ENCODE peak calls at places on chromosomes 12 and 14, in nine cellular contexts. One of them, this sample, is unnamed.

GRCh38 chr12:132078190-132078589 is 65.9 kb downstream of the DDX51 start:
- DNase-seq in spleen: no peak
- DNase-seq in NCI-H524 treated with DMSO at 0.1 percent for 48 hours: no peak
- DNase-seq in stimulated activated CD8-positive, alpha-beta memory T cell treated with anti-CD3 and anti-CD28 coated beads, Interleukin-2, amount 100 ng/mL, for 1 hour: no peak
- DNase-seq in H4: no peak
- DNase-seq in COR-L47: no peak
- DNase-seq in IMR-90: peak
- DNase-seq in hippocampal formation: no peak
- DNase-seq in left cardiac atrium: peak
- DNase-seq in this sample: no peak

GRCh38 chr14:104250175-104250574 is 111.8 kb downstream of the KIF26A start:
- DNase-seq in spleen: no peak
- DNase-seq in NCI-H524 treated with DMSO at 0.1 percent for 48 hours: no peak
- DNase-seq in stimulated activated CD8-positive, alpha-beta memory T cell treated with anti-CD3 and anti-CD28 coated beads, Interleukin-2, amount 100 ng/mL, for 1 hour: no peak
- DNase-seq in H4: no peak
- DNase-seq in COR-L47: no peak
- DNase-seq in IMR-90: no peak
- DNase-seq in hippocampal formation: no peak
- DNase-seq in left cardiac atrium: no peak
- DNase-seq in this sample: no peak

GRCh38 chr12:75891072-75891471 is 140.5 kb downstream of the PHLDA1 start:
- DNase-seq in spleen: no peak
- DNase-seq in NCI-H524 treated with DMSO at 0.1 percent for 48 hours: no peak
- DNase-seq in stimulated activated CD8-positive, alpha-beta memory T cell treated with anti-CD3 and anti-CD28 coated beads, Interleukin-2, amount 100 ng/mL, for 1 hour: no peak
- DNase-seq in H4: no peak
- DNase-seq in COR-L47: no peak
- DNase-seq in IMR-90: no peak
- DNase-seq in hippocampal formation: no peak
- DNase-seq in left cardiac atrium: no peak
- DNase-seq in this sample: no peak

GRCh38 chr14:61140872-61141271 is 140.3 kb downstream of the TMEM30B start:
- DNase-seq in spleen: no peak
- DNase-seq in NCI-H524 treated with DMSO at 0.1 percent for 48 hours: no peak
- DNase-seq in stimulated activated CD8-positive, alpha-beta memory T cell treated with anti-CD3 and anti-CD28 coated beads, Interleukin-2, amount 100 ng/mL, for 1 hour: no peak
- DNase-seq in H4: peak
- DNase-seq in COR-L47: no peak
- DNase-seq in IMR-90: peak
- DNase-seq in hippocampal formation: no peak
- DNase-seq in left cardiac atrium: no peak
- DNase-seq in this sample: no peak

GRCh38 chr12:88782357-88782756 is 202.1 kb upstream of the KITLG start:
- DNase-seq in spleen: no peak
- DNase-seq in NCI-H524 treated with DMSO at 0.1 percent for 48 hours: no peak
- DNase-seq in stimulated activated CD8-positive, alpha-beta memory T cell treated with anti-CD3 and anti-CD28 coated beads, Interleukin-2, amount 100 ng/mL, for 1 hour: no peak
- DNase-seq in H4: no peak
- DNase-seq in COR-L47: no peak
- DNase-seq in IMR-90: peak
- DNase-seq in hippocampal formation: no peak
- DNase-seq in left cardiac atrium: no peak
- DNase-seq in this sample: no peak

GRCh38 chr14:99936738-99937474 is 128.3 kb upstream of the EVL start:
- DNase-seq in spleen: no peak
- DNase-seq in NCI-H524 treated with DMSO at 0.1 percent for 48 hours: no peak
- DNase-seq in stimulated activated CD8-positive, alpha-beta memory T cell treated with anti-CD3 and anti-CD28 coated beads, Interleukin-2, amount 100 ng/mL, for 1 hour: no peak
- DNase-seq in H4: no peak
- DNase-seq in COR-L47: no peak
- DNase-seq in IMR-90: no peak
- DNase-seq in hippocampal formation: no peak
- DNase-seq in left cardiac atrium: no peak
- DNase-seq in this sample: no peak

GRCh38 chr12:113161415-113162016 is 12.0 kb downstream of the CFAP73 start:
- DNase-seq in spleen: no peak
- DNase-seq in NCI-H524 treated with DMSO at 0.1 percent for 48 hours: peak
- DNase-seq in stimulated activated CD8-positive, alpha-beta memory T cell treated with anti-CD3 and anti-CD28 coated beads, Interleukin-2, amount 100 ng/mL, for 1 hour: no peak
- DNase-seq in H4: no peak
- DNase-seq in COR-L47: no peak
- DNase-seq in IMR-90: no peak
- DNase-seq in hippocampal formation: no peak
- DNase-seq in left cardiac atrium: no peak
- DNase-seq in this sample: peak

GRCh38 chr14:63896278-63896720 is 43.5 kb downstream of the SYNE2 start:
- DNase-seq in spleen: no peak
- DNase-seq in NCI-H524 treated with DMSO at 0.1 percent for 48 hours: no peak
- DNase-seq in stimulated activated CD8-positive, alpha-beta memory T cell treated with anti-CD3 and anti-CD28 coated beads, Interleukin-2, amount 100 ng/mL, for 1 hour: no peak
- DNase-seq in H4: peak
- DNase-seq in COR-L47: peak
- DNase-seq in IMR-90: peak
- DNase-seq in hippocampal formation: no peak
- DNase-seq in left cardiac atrium: peak
- DNase-seq in this sample: no peak

GRCh38 chr12:12999959-13000615 is at the start of gene HEBP1:
- DNase-seq in spleen: peak
- DNase-seq in NCI-H524 treated with DMSO at 0.1 percent for 48 hours: peak
- DNase-seq in stimulated activated CD8-positive, alpha-beta memory T cell treated with anti-CD3 and anti-CD28 coated beads, Interleukin-2, amount 100 ng/mL, for 1 hour: peak
- DNase-seq in H4: peak
- DNase-seq in COR-L47: peak
- DNase-seq in IMR-90: peak
- DNase-seq in hippocampal formation: peak
- DNase-seq in left cardiac atrium: peak
- DNase-seq in this sample: peak

GRCh38 chr12:115213538-115213961 is 529.6 kb upstream of the TBX3 start:
- DNase-seq in spleen: no peak
- DNase-seq in NCI-H524 treated with DMSO at 0.1 percent for 48 hours: no peak
- DNase-seq in stimulated activated CD8-positive, alpha-beta memory T cell treated with anti-CD3 and anti-CD28 coated beads, Interleukin-2, amount 100 ng/mL, for 1 hour: no peak
- DNase-seq in H4: no peak
- DNase-seq in COR-L47: no peak
- DNase-seq in IMR-90: no peak
- DNase-seq in hippocampal formation: no peak
- DNase-seq in left cardiac atrium: peak
- DNase-seq in this sample: no peak

GRCh38 chr14:25049559-25050493 is at the start of gene STXBP6:
- DNase-seq in spleen: no peak
- DNase-seq in NCI-H524 treated with DMSO at 0.1 percent for 48 hours: no peak
- DNase-seq in stimulated activated CD8-positive, alpha-beta memory T cell treated with anti-CD3 and anti-CD28 coated beads, Interleukin-2, amount 100 ng/mL, for 1 hour: no peak
- DNase-seq in H4: peak
- DNase-seq in COR-L47: peak
- DNase-seq in IMR-90: peak
- DNase-seq in hippocampal formation: peak
- DNase-seq in left cardiac atrium: peak
- DNase-seq in this sample: peak

GRCh38 chr14:75101491-75101890 is 25.4 kb downstream of the NEK9 start:
- DNase-seq in spleen: no peak
- DNase-seq in NCI-H524 treated with DMSO at 0.1 percent for 48 hours: no peak
- DNase-seq in stimulated activated CD8-positive, alpha-beta memory T cell treated with anti-CD3 and anti-CD28 coated beads, Interleukin-2, amount 100 ng/mL, for 1 hour: no peak
- DNase-seq in H4: no peak
- DNase-seq in COR-L47: no peak
- DNase-seq in IMR-90: no peak
- DNase-seq in hippocampal formation: no peak
- DNase-seq in left cardiac atrium: no peak
- DNase-seq in this sample: no peak

This sample was measured in Right ventricle myocardium inferior.